ENCODE peak calls at places on chromosomes 13 and 19, in seven cellular contexts. V is endodermal cell, R is thoracic aorta, Y is WERI-Rb-1, S is GM23338, D is mammary epithelial cell, A is uterus. Q is an unnamed sample.

GRCh38 chr19:58001895-58002369 is 688 bp downstream of the ZNF606 start:
- DNase-seq in V (no peak), R (no peak), Y (no peak), S (no peak), D (no peak), A (no peak), Q (no peak)

GRCh38 chr19:52391135-52391534 is 6.5 kb upstream of the ZNF528 start:
- DNase-seq in V (peak), R (no peak), Y (peak), S (peak), D (no peak), A (no peak), Q (no peak)

GRCh38 chr13:113343692-113343968 is 20.3 kb downstream of the GRTP1 start:
- DNase-seq in V (no peak), R (no peak), Y (no peak), S (no peak), D (no peak), A (no peak), Q (no peak)

GRCh38 chr13:111855016-111855590 is 211.8 kb upstream of the SOX1 start:
- DNase-seq in V (no peak), R (no peak), Y (no peak), S (no peak), D (no peak), A (no peak), Q (no peak)

GRCh38 chr13:32056316-32056715 is 24.7 kb downstream of the FRY start:
- DNase-seq in V (no peak), R (no peak), Y (no peak), S (no peak), D (no peak), A (no peak), Q (no peak)

GRCh38 chr13:41402695-41403511 is 54.4 kb upstream of the RGCC start:
- DNase-seq in V (peak), R (no peak), Y (peak), S (peak), D (no peak), A (no peak), Q (no peak)

GRCh38 chr19:15516363-15516762 is 8.0 kb downstream of the CYP4F22 start:
- DNase-seq in V (no peak), R (no peak), Y (no peak), S (no peak), D (no peak), A (no peak), Q (no peak)

GRCh38 chr13:78595819-78596700 is 7.3 kb downstream of the POU4F1 start:
- DNase-seq in V (peak), R (no peak), Y (no peak), S (peak), D (no peak), A (no peak), Q (no peak)

GRCh38 chr19:8648240-8648639 is 17.8 kb downstream of the NFILZ start:
- DNase-seq in V (no peak), R (no peak), Y (no peak), S (no peak), D (no peak), A (no peak), Q (no peak)

GRCh38 chr13:84896128-84896527 is 903.1 kb downstream of the SLITRK6 start:
- DNase-seq in V (peak), R (no peak), Y (peak), S (peak), D (peak), A (no peak), Q (peak)

GRCh38 chr13:60047943-60048342 is 115.8 kb downstream of the DIAPH3 start:
- DNase-seq in V (no peak), R (no peak), Y (no peak), S (peak), D (peak), A (no peak), Q (no peak)

GRCh38 chr13:112978561-112979405 is 9.8 kb downstream of the MCF2L start:
- DNase-seq in V (no peak), R (no peak), Y (no peak), S (no peak), D (no peak), A (no peak), Q (no peak)

GRCh38 chr19:18191640-18192062 is 1.4 kb upstream of the MPV17L2 start:
- DNase-seq in V (no peak), R (no peak), Y (peak), S (no peak), D (peak), A (no peak), Q (no peak)

GRCh38 chr13:23833733-23834611 is 55.2 kb downstream of the MIPEP start:
- DNase-seq in V (no peak), R (no peak), Y (no peak), S (peak), D (no peak), A (no peak), Q (no peak)

GRCh38 chr13:99196466-99197256 is 4.0 kb upstream of the UBAC2 start:
- DNase-seq in V (no peak), R (no peak), Y (no peak), S (no peak), D (peak), A (no peak), Q (no peak)

GRCh38 chr13:96822900-96823299 is 171.4 kb downstream of the OXGR1 start:
- DNase-seq in V (peak), R (no peak), Y (peak), S (peak), D (peak), A (no peak), Q (peak)

GRCh38 chr13:114235697-114236096 is 1.0 kb downstream of the CDC16 start:
- DNase-seq in V (no peak), R (no peak), Y (no peak), S (no peak), D (no peak), A (no peak), Q (no peak)

GRCh38 chr13:92677571-92677970 is 549.0 kb upstream of the GPC6 start:
- DNase-seq in V (peak), R (no peak), Y (peak), S (peak), D (no peak), A (no peak), Q (no peak)

GRCh38 chr13:94706101-94706853 is 6.1 kb downstream of the SOX21 start:
- DNase-seq in V (no peak), R (no peak), Y (no peak), S (peak), D (no peak), A (no peak), Q (no peak)

GRCh38 chr13:51562011-51562671 is 22.1 kb upstream of the WDFY2 start:
- DNase-seq in V (no peak), R (no peak), Y (no peak), S (no peak), D (no peak), A (no peak), Q (no peak)

GRCh38 chr19:38031423-38031770 is 124.4 kb downstream of the SIPA1L3 start:
- DNase-seq in V (no peak), R (no peak), Y (no peak), S (no peak), D (no peak), A (no peak), Q (no peak)

GRCh38 chr13:31394491-31394890 is 194.7 kb downstream of the B3GLCT start:
- DNase-seq in V (no peak), R (no peak), Y (no peak), S (no peak), D (peak), A (no peak), Q (no peak)

GRCh38 chr19:18633321-18633720 is 3.5 kb upstream of the KLHL26 start:
- DNase-seq in V (no peak), R (no peak), Y (no peak), S (no peak), D (no peak), A (no peak), Q (no peak)

GRCh38 chr13:86933676-86934075 is 737.5 kb upstream of the SLITRK5 start:
- DNase-seq in V (peak), R (no peak), Y (no peak), S (peak), D (no peak), A (no peak), Q (no peak)

GRCh38 chr13:112781287-112781686 is 91.4 kb downstream of the ATP11A start:
- DNase-seq in V (no peak), R (no peak), Y (no peak), S (no peak), D (no peak), A (peak), Q (no peak)

GRCh38 chr13:93603043-93603442 is 376.4 kb downstream of the GPC6 start:
- DNase-seq in V (no peak), R (peak), Y (no peak), S (peak), D (peak), A (no peak), Q (no peak)

GRCh38 chr19:38202504-38202903 is 21.5 kb downstream of the DPF1 start:
- DNase-seq in V (no peak), R (no peak), Y (no peak), S (no peak), D (no peak), A (no peak), Q (no peak)

GRCh38 chr13:64855506-64855905 is 2374.6 kb downstream of the PCDH9 start:
- DNase-seq in V (no peak), R (no peak), Y (no peak), S (no peak), D (no peak), A (no peak), Q (no peak)

DNA sequence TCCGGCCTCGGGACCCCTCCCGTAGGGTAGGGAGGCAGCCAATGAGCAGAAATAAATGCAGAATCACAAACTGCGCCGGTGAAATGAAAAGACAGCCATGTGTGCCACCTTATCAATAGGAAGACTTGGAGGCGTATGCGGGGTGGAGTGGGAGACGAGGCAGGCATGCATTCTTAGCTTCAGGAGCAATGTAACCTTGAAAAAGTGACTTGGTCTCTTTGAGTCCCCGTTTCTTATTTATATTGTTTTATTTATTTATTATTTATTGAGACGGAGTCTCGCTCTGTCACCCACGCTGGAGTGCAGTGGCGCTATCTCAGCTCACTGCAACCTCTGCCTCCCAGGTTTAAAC is 16.0 kb downstream of the SSC5D start:
- DNase-seq in V (no peak), R (no peak), Y (no peak), S (no peak), D (no peak), A (no peak), Q (no peak)
- H3K4me3 ChIP-seq in V (peak), R (peak), Y (no peak), S (peak), D (no peak), A (no peak), Q (no peak)

GRCh38 chr13:98055623-98056022 is 87.3 kb upstream of the FARP1 start:
- DNase-seq in V (no peak), R (no peak), Y (no peak), S (no peak), D (no peak), A (no peak), Q (no peak)
- H3K27ac ChIP-seq in V (no peak), R (no peak), Y (no peak), S (no peak), D (no peak), A (no peak), Q (no peak)

DNA sequence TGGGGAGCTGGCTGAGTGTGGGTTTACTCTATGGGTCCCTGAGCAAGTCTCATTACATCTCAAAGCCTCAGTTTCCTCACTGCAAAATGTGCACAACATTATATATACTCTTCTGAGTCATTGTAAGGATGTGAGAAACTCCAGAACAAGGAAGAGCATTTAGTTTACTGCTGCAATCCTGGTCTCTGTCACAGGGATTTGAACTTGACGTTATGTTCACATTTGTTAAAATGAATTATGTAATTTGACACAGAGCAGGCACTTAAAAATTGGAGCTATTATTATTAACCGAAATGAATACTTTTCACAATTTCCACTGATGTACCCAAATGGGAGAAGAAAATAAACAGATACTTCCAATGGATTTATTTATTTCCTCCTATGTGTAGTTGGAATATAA is 101.0 kb downstream of the STARD13 start:
- DNase-seq in V (no peak), R (no peak), Y (no peak), S (no peak), D (no peak), A (no peak), Q (no peak)
- H3K4me3 ChIP-seq in V (no peak), R (no peak), Y (no peak), S (no peak), D (no peak), A (no peak), Q (no peak)

DNA sequence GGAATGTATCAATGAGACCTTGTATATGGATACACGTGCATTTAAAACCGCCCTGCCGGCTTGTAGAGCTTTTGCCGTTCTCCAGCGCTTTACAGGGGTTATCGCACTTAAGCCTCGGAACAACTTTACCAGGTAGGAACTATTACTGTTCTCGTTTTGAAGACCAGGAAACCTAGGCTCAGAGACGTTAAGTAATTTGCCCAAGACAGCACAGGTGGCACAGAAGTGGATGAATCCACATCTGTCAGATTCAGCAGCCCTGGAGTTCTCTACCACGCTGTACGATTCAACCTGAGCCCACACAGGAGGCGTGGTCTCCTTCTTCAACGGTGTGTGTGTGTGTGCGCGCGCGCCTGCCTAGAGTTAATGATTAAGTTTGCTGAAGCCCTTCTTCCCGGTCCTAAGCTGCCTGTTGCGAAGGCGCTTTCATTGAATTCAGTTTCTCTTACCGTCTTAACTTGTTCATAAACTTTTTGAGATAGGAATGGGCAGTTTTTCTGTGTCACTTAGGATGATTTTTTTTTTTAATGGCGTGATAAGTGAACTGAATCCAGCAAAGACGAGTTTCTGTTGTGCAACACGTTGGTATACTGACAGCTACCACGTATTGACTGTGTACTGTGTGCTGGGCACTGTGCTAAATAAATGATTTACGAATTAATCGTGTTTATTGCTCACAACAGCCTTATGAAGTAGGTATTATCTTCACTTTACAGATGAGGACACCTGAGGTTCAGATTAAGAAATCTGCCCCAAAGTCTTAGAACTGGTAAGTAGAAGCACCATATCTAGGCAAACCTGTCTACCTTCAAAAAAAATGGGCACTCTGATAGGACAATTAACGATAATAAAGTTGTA is 67.4 kb downstream of the KCNRG start:
- DNase-seq in V (peak), R (no peak), Y (peak), S (peak), D (peak), A (peak), Q (peak)
- H3K27ac ChIP-seq in V (no peak), R (peak), Y (peak), S (peak), D (peak), A (peak), Q (no peak)

GRCh38 chr19:2051771-2052704 is 994 bp upstream of the MKNK2 start:
- DNase-seq in V (no peak), R (no peak), Y (no peak), S (no peak), D (no peak), A (peak), Q (no peak)
- H3K4me3 ChIP-seq in V (peak), R (peak), Y (peak), S (peak), D (no peak), A (peak), Q (no peak)

DNA sequence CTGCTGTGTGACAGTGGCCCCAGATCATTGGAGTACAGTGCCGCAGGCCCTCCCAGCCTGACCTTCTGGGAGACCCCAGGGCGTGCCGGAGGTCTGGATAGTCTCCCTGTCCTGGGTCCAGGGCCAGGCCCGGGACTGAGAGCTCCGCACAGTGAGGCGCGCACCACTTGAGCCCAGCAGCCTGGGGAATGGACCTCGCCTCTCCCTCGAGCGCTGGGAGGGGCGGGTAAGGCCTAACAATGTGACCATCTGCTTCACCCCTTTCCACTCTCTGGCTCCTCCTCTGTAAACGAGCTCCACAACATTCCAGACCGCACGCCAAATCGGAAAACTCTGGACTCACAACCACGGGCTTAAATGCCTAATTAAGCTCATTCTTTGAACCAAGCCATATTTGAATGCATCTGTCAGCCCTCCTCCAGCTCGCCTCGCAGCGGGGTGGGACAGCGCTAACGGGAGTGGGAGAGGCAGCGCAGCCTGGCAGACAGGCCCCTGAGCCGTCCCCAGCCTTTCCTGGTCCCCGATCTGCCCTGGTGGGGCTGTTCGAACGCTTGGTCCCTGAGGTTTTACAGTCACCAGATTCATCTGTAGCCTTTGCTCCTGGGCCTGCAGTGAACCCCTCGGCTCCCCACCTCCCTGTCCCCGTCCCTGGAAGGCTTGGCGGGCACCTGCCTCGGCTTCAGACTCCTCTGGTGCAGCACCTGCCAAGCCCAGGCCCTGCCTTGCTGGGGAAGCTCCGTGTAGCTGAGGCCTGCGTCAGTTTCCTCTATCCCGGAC is 120.7 kb upstream of the VSTM2B start:
- DNase-seq in V (peak), R (no peak), Y (no peak), S (peak), D (no peak), A (peak), Q (no peak)
- H3K27ac ChIP-seq in V (peak), R (no peak), Y (no peak), S (no peak), D (no peak), A (peak), Q (no peak)

GRCh38 chr13:105918842-105919741 is 616.4 kb downstream of the EFNB2 start:
- DNase-seq in V (peak), R (no peak), Y (no peak), S (peak), D (peak), A (no peak), Q (no peak)
- H3K4me3 ChIP-seq in V (no peak), R (no peak), Y (no peak), S (no peak), D (no peak), A (no peak), Q (no peak)

GRCh38 chr19:1438933-1439358 is 750 bp downstream of the RPS15 start:
- DNase-seq in V (no peak), R (no peak), Y (no peak), S (no peak), D (no peak), A (no peak), Q (no peak)
- H3K27ac ChIP-seq in V (peak), R (peak), Y (peak), S (peak), D (peak), A (peak), Q (no peak)